ENCODE peak calls at places on chromosome 10, in seven cellular contexts. Q is right cardiac atrium, U is HFF-Myc, Z is pancreas, I is WERI-Rb-1, C is prostate gland, A is HCT116. B is an unnamed sample.

GRCh38 chr10:1186693-1186990 is 130.5 kb downstream of the WDR37 start:
- DNase-seq in Q (no peak), U (no peak), Z (no peak), I (no peak), C (no peak), A (no peak), B (no peak)

GRCh38 chr10:120479506-120479905 is 22.5 kb downstream of the PLPP4 start:
- DNase-seq in Q (no peak), U (no peak), Z (no peak), I (no peak), C (no peak), A (no peak), B (no peak)

GRCh38 chr10:110141185-110141584 is 66.2 kb upstream of the MXI1 start:
- DNase-seq in Q (no peak), U (no peak), Z (no peak), I (no peak), C (no peak), A (no peak), B (peak)

GRCh38 chr10:77566914-77567566 is 70.6 kb downstream of the KCNMA1 start:
- DNase-seq in Q (peak), U (no peak), Z (no peak), I (no peak), C (no peak), A (no peak), B (no peak)

GRCh38 chr10:1368772-1369171 is 312.6 kb downstream of the WDR37 start:
- DNase-seq in Q (no peak), U (no peak), Z (no peak), I (peak), C (no peak), A (peak), B (no peak)

GRCh38 chr10:52420656-52421055 is 106.6 kb downstream of the DKK1 start:
- DNase-seq in Q (no peak), U (no peak), Z (no peak), I (no peak), C (no peak), A (no peak), B (no peak)

GRCh38 chr10:48252354-48252650 is 22.2 kb downstream of the FRMPD2 start:
- DNase-seq in Q (no peak), U (no peak), Z (no peak), I (peak), C (no peak), A (no peak), B (no peak)

GRCh38 chr10:31508882-31509281 is 189.9 kb downstream of the ZEB1 start:
- DNase-seq in Q (no peak), U (no peak), Z (no peak), I (no peak), C (no peak), A (no peak), B (peak)

GRCh38 chr10:82969405-82969804 is 1094.4 kb downstream of the NRG3 start:
- DNase-seq in Q (no peak), U (no peak), Z (no peak), I (no peak), C (no peak), A (no peak), B (peak)

GRCh38 chr10:21399392-21400015 is 126.0 kb downstream of the SKIDA1 start:
- DNase-seq in Q (no peak), U (peak), Z (no peak), I (no peak), C (peak), A (no peak), B (peak)

GRCh38 chr10:88236121-88236743 is 346.9 kb downstream of the RNLS start:
- DNase-seq in Q (no peak), U (no peak), Z (no peak), I (no peak), C (no peak), A (no peak), B (no peak)

GRCh38 chr10:110398419-110399162 is 93.9 kb upstream of the SMNDC1 start:
- DNase-seq in Q (peak), U (peak), Z (peak), I (peak), C (peak), A (peak), B (peak)

GRCh38 chr10:62651341-62651740 is 153.2 kb upstream of the ADO start:
- DNase-seq in Q (no peak), U (no peak), Z (no peak), I (no peak), C (no peak), A (no peak), B (no peak)

GRCh38 chr10:78905940-78906308 is 162.8 kb upstream of the ZMIZ1 start:
- DNase-seq in Q (no peak), U (no peak), Z (no peak), I (no peak), C (no peak), A (no peak), B (no peak)

DNA sequence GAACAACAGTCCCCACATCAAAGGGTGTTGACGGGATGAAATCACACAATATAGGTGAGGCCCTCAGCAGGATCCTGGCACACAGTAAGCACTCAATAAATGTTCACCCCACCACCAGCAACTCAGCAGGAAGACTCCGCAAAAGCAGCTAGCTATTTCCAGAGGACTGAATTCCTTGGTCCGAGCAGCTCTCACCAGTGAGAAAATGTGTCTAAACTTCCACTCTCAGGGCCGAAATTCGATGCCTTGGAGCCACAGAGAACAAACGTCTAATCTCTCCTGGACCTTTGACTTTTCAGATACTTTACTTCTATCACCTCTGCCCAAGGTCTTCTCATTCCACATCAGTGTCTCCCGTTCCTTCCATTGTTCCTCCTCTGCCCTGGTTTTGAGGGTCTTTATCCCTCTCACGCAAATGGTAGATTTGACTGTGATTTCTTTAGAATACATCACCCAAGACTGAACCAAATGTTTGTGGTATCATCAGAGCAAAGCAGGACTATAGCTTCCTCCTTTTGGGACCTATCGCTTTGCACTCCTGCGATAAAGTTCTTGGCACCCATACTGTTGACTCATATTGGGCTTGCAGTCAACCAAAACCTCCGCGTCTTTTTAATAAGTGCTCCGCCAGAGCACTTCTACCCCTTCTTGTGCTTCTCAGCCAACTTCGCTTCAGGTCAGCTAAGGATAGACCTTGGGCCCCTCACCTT is 903 bp upstream of the NT5C2 start:
- DNase-seq in Q (no peak), U (no peak), Z (peak), I (no peak), C (peak), A (peak), B (peak)
- H3K4me3 ChIP-seq in Q (no peak), U (no peak), Z (no peak), I (no peak), C (no peak), A (peak), B (no peak)

DNA sequence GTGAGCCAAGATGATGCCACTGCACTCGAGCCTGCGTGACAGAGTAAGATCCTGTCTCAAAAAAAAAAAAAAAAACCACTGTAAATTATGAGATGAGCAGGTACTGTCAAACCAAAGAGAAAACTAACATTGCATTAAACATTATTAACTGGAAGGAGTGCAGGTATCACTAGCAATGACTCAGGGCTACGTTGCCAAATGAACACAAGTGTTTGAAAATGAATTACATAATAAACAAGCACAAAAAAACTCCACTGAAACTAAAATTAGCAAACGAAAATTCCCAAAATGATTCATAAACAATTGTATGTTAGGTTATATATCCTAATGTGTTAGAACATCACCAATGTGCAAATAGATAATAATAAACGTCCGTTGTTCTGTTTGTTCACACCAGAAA is 42.8 kb downstream of the NSUN6 start:
- DNase-seq in Q (no peak), U (no peak), Z (no peak), I (no peak), C (no peak), A (no peak), B (no peak)
- H3K4me3 ChIP-seq in Q (no peak), U (no peak), Z (no peak), I (no peak), C (no peak), A (no peak), B (no peak)

DNA sequence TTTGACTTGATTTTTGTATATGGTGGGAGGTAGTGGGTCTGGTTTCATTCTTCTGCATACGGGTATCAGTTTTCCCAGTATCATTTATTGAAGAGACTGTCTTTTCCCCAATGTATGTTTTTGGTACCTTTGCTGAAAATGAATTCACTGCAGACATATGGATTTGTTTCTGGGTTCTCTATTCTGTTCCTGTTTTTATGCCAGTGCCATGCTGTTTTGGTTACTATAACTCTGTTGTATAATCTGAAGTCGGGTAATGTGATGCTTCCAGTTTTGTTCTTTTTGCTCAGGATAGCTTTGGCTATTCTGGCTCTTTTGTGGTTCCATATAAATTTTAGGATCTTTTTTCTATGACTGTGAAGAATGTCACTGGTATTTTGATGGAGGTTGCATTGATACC is 836 bp downstream of the ECD start:
- DNase-seq in Q (no peak), U (no peak), Z (no peak), I (no peak), C (no peak), A (no peak), B (no peak)
- H3K4me3 ChIP-seq in Q (peak), U (peak), Z (peak), I (peak), C (peak), A (peak), B (peak)

GRCh38 chr10:13990392-13990805 is 340.3 kb downstream of the FRMD4A start:
- DNase-seq in Q (peak), U (no peak), Z (no peak), I (no peak), C (no peak), A (no peak), B (no peak)

GRCh38 chr10:13990918-13991317 is 339.8 kb downstream of the FRMD4A start:
- DNase-seq in Q (no peak), U (no peak), Z (no peak), I (no peak), C (peak), A (no peak), B (peak)

GRCh38 chr10:13989616-13990015 is 341.1 kb downstream of the FRMD4A start:
- DNase-seq in Q (no peak), U (no peak), Z (no peak), I (no peak), C (no peak), A (no peak), B (no peak)

GRCh38 chr10:13984647-13985155 is 346.0 kb downstream of the FRMD4A start:
- DNase-seq in Q (no peak), U (peak), Z (no peak), I (no peak), C (no peak), A (no peak), B (peak)

GRCh38 chr10:13987472-13987871 is 343.3 kb downstream of the FRMD4A start:
- DNase-seq in Q (no peak), U (peak), Z (no peak), I (no peak), C (no peak), A (no peak), B (peak)
- H3K4me3 ChIP-seq in Q (no peak), U (no peak), Z (no peak), I (no peak), C (no peak), A (no peak), B (no peak)

GRCh38 chr10:10644317-10645111 is 373.2 kb upstream of the CELF2 start:
- DNase-seq in Q (peak), U (no peak), Z (no peak), I (no peak), C (no peak), A (no peak), B (peak)
- H3K4me3 ChIP-seq in Q (no peak), U (no peak), Z (no peak), I (no peak), C (no peak), A (no peak), B (no peak)

GRCh38 chr10:101140084-101140949 is 9.2 kb downstream of the TLX1 start:
- DNase-seq in Q (no peak), U (no peak), Z (no peak), I (no peak), C (no peak), A (no peak), B (no peak)
- H3K4me3 ChIP-seq in Q (peak), U (no peak), Z (no peak), I (no peak), C (no peak), A (no peak), B (no peak)

DNA sequence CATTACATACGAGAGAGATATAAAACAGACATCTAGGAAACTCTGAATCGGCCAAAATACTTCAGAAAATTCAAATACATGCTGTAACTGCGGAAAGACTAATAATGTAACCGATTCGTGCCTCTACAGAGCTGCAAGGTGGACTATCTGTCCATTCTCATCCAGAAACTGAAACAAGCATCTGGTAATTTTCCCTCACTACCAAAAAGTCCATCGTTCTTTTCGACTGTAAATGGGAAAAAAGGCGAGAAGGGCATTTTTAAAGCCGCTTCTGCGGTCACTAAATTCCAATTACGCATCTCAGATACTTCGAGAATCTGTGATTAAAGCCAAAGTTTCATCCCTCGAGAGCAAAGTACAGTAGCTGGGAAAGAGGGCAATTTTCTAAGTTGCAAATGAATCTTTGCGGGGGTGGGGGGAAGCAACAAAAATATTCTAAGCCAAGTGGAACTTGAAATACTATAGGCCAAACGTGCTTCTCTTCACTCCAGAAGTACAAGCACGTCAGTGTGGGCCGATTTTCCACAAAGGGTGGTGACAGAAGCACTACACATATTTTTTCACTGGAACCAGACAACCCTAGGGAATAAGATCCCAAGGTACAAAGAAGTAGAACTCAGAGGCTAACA is 1.2 kb downstream of the OGA start:
- DNase-seq in Q (no peak), U (no peak), Z (no peak), I (no peak), C (no peak), A (no peak), B (no peak)
- H3K4me3 ChIP-seq in Q (peak), U (peak), Z (peak), I (peak), C (peak), A (peak), B (peak)

B was measured in astrocyte of the spinal cord.